ENCODE peak calls at places on chromosome 4, in seven cellular contexts. One of them, this sample, is unnamed.

GRCh38 chr4:7187691-7188090 is 4.6 kb upstream of the SORCS2 start:
- DNase-seq in IMR-90: no peak
- DNase-seq in breast epithelium: peak
- DNase-seq in heart left ventricle: no peak
- DNase-seq in upper lobe of left lung: no peak
- DNase-seq in stomach: no peak
- DNase-seq in thyroid gland: no peak
- DNase-seq in this sample: no peak

GRCh38 chr4:153638999-153639398 is 45.1 kb upstream of the TLR2 start:
- DNase-seq in breast epithelium: no peak
- DNase-seq in stomach: no peak
- DNase-seq in IMR-90: no peak
- DNase-seq in heart left ventricle: no peak
- DNase-seq in upper lobe of left lung: no peak
- DNase-seq in thyroid gland: no peak
- DNase-seq in this sample: no peak

GRCh38 chr4:978957-979701 is 5.8 kb upstream of the DGKQ start:
- DNase-seq in thyroid gland: no peak
- DNase-seq in stomach: no peak
- DNase-seq in upper lobe of left lung: no peak
- DNase-seq in IMR-90: peak
- DNase-seq in heart left ventricle: no peak
- DNase-seq in breast epithelium: no peak
- DNase-seq in this sample: no peak

GRCh38 chr4:33959519-33959918 is 2284.8 kb downstream of the ARAP2 start:
- DNase-seq in heart left ventricle: no peak
- DNase-seq in IMR-90: no peak
- DNase-seq in breast epithelium: no peak
- DNase-seq in upper lobe of left lung: no peak
- DNase-seq in thyroid gland: no peak
- DNase-seq in stomach: no peak
- DNase-seq in this sample: no peak

GRCh38 chr4:15778742-15779231 is 659 bp downstream of the CD38 start:
- DNase-seq in IMR-90: no peak
- DNase-seq in upper lobe of left lung: peak
- DNase-seq in stomach: no peak
- DNase-seq in thyroid gland: peak
- DNase-seq in breast epithelium: no peak
- DNase-seq in heart left ventricle: peak
- DNase-seq in this sample: no peak

GRCh38 chr4:128461300-128462103 is 173.9 kb upstream of the PGRMC2 start:
- DNase-seq in heart left ventricle: peak
- DNase-seq in IMR-90: peak
- DNase-seq in thyroid gland: peak
- DNase-seq in stomach: no peak
- DNase-seq in upper lobe of left lung: no peak
- DNase-seq in breast epithelium: no peak
- DNase-seq in this sample: no peak

GRCh38 chr4:181503800-181504364 is 739.3 kb upstream of the TENM3 start:
- DNase-seq in thyroid gland: no peak
- DNase-seq in upper lobe of left lung: no peak
- DNase-seq in IMR-90: no peak
- DNase-seq in stomach: no peak
- DNase-seq in heart left ventricle: no peak
- DNase-seq in breast epithelium: no peak
- DNase-seq in this sample: no peak

GRCh38 chr4:184624972-184625554 is 24.2 kb downstream of the CASP3 start:
- DNase-seq in thyroid gland: no peak
- DNase-seq in IMR-90: no peak
- DNase-seq in heart left ventricle: no peak
- DNase-seq in stomach: no peak
- DNase-seq in breast epithelium: no peak
- DNase-seq in upper lobe of left lung: no peak
- DNase-seq in this sample: no peak

GRCh38 chr4:184757810-184758209 is 23.9 kb upstream of the CENPU start:
- DNase-seq in breast epithelium: no peak
- DNase-seq in stomach: no peak
- DNase-seq in IMR-90: no peak
- DNase-seq in thyroid gland: no peak
- DNase-seq in heart left ventricle: no peak
- DNase-seq in upper lobe of left lung: no peak
- DNase-seq in this sample: no peak

GRCh38 chr4:36196145-36196925 is 48.0 kb downstream of the ARAP2 start:
- DNase-seq in thyroid gland: no peak
- DNase-seq in stomach: no peak
- DNase-seq in heart left ventricle: no peak
- DNase-seq in IMR-90: no peak
- DNase-seq in breast epithelium: no peak
- DNase-seq in upper lobe of left lung: no peak
- DNase-seq in this sample: no peak

GRCh38 chr4:98446499-98447375 is 185.6 kb downstream of the RAP1GDS1 start:
- DNase-seq in heart left ventricle: no peak
- DNase-seq in IMR-90: peak
- DNase-seq in breast epithelium: no peak
- DNase-seq in stomach: peak
- DNase-seq in thyroid gland: peak
- DNase-seq in upper lobe of left lung: peak
- DNase-seq in this sample: no peak

GRCh38 chr4:113657834-113658233 is 103.7 kb downstream of the CAMK2D start:
- DNase-seq in stomach: no peak
- DNase-seq in thyroid gland: no peak
- DNase-seq in IMR-90: peak
- DNase-seq in heart left ventricle: no peak
- DNase-seq in upper lobe of left lung: no peak
- DNase-seq in breast epithelium: no peak
- DNase-seq in this sample: no peak

DNA sequence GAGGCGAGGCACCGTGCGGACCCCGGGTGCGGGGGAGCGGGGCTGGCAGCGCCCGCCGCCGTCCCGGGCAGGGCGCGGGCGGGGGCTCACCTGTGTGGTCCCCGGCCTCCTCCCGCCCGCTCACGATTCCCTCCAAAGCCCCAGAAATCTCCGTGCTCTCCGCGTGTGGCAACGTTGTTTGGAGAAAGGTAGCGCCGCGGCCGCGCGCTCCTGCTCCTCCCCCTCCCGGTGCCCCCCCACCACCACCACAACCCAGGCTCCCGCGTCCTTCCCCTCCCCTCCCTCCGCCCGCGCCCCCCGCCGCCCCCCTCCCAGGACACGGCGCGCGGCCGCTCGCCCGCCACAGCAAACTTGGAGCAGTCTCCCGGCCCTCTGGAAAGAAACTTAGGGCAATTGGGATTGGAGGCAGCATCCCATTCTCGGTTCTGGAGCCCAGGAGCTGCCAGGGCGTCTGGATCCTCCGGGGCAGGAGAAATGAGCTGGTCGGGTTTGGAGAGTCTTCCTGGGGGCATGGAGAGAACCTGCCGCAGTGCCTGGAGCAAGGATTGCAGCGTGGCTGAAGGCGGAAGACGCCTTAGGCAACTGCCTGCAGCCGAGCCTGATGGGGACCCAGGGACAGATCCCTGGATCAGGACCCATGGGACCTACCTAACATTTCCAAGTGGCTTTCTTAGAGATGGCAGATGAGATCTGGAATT is 854 bp downstream of the KLF3 start:
- DNase-seq in heart left ventricle: peak
- DNase-seq in stomach: peak
- DNase-seq in upper lobe of left lung: peak
- DNase-seq in thyroid gland: peak
- DNase-seq in IMR-90: peak
- DNase-seq in breast epithelium: peak
- DNase-seq in this sample: peak
- TF ChIP-seq POLR2A in heart left ventricle: no peak
- TF ChIP-seq POLR2A in stomach: no peak
- TF ChIP-seq POLR2A in upper lobe of left lung: peak
- TF ChIP-seq POLR2A in thyroid gland: peak
- TF ChIP-seq POLR2A in IMR-90: peak
- TF ChIP-seq POLR2A in breast epithelium: no peak
- TF ChIP-seq POLR2A in this sample: no peak

GRCh38 chr4:185835814-185836213 is 23.8 kb upstream of the SORBS2 start:
- DNase-seq in upper lobe of left lung: no peak
- DNase-seq in IMR-90: no peak
- DNase-seq in heart left ventricle: no peak
- DNase-seq in stomach: no peak
- DNase-seq in thyroid gland: no peak
- DNase-seq in breast epithelium: no peak
- DNase-seq in this sample: no peak
- TF ChIP-seq CTCF in upper lobe of left lung: no peak
- TF ChIP-seq CTCF in IMR-90: no peak
- TF ChIP-seq CTCF in heart left ventricle: no peak
- TF ChIP-seq CTCF in stomach: no peak
- TF ChIP-seq CTCF in thyroid gland: no peak
- TF ChIP-seq CTCF in breast epithelium: no peak
- TF ChIP-seq CTCF in this sample: no peak

GRCh38 chr4:89838005-89838404 is 1.0 kb upstream of the SNCA start:
- DNase-seq in IMR-90: no peak
- DNase-seq in breast epithelium: no peak
- DNase-seq in heart left ventricle: no peak
- DNase-seq in stomach: no peak
- DNase-seq in upper lobe of left lung: no peak
- DNase-seq in thyroid gland: no peak
- DNase-seq in this sample: no peak
- H3K4me3 ChIP-seq in IMR-90: no peak
- H3K4me3 ChIP-seq in breast epithelium: peak
- H3K4me3 ChIP-seq in heart left ventricle: peak
- H3K4me3 ChIP-seq in stomach: peak
- H3K4me3 ChIP-seq in upper lobe of left lung: peak
- H3K4me3 ChIP-seq in thyroid gland: no peak
- H3K4me3 ChIP-seq in this sample: no peak

DNA sequence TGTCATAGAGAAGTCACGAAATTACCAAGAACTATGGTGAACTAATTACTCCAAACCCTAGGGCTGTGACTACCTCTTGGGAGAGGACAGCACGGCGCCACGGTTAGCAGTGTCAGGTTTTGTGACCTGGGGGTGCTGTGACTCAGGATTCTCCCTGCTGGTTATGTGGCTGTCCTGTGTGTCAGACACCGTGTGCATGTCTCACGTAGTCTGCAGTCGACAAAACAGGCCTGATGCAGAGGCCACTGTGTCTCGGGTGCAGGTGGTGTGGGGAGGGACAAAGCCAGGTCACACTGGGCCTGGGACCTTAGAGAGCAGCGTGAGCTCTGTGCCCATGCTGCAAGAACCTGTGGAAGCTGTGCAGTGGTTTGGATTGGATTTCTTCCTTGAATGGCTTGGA is 34.1 kb downstream of the TNIP2 start:
- DNase-seq in IMR-90: no peak
- DNase-seq in upper lobe of left lung: no peak
- DNase-seq in heart left ventricle: no peak
- DNase-seq in breast epithelium: no peak
- DNase-seq in stomach: no peak
- DNase-seq in thyroid gland: no peak
- DNase-seq in this sample: no peak
- TF ChIP-seq POLR2A in IMR-90: no peak
- TF ChIP-seq POLR2A in upper lobe of left lung: no peak
- TF ChIP-seq POLR2A in heart left ventricle: no peak
- TF ChIP-seq POLR2A in breast epithelium: no peak
- TF ChIP-seq POLR2A in stomach: no peak
- TF ChIP-seq POLR2A in thyroid gland: no peak
- TF ChIP-seq POLR2A in this sample: no peak

GRCh38 chr4:4872148-4872903 is 12.9 kb downstream of the MSX1 start:
- DNase-seq in upper lobe of left lung: no peak
- DNase-seq in stomach: no peak
- DNase-seq in heart left ventricle: peak
- DNase-seq in IMR-90: no peak
- DNase-seq in thyroid gland: no peak
- DNase-seq in breast epithelium: no peak
- DNase-seq in this sample: peak
- TF ChIP-seq CTCF in upper lobe of left lung: no peak
- TF ChIP-seq CTCF in stomach: no peak
- TF ChIP-seq CTCF in heart left ventricle: no peak
- TF ChIP-seq CTCF in IMR-90: no peak
- TF ChIP-seq CTCF in thyroid gland: no peak
- TF ChIP-seq CTCF in breast epithelium: no peak
- TF ChIP-seq CTCF in this sample: no peak

This sample was measured in lower leg skin.